ENCODE peak calls at places on chromosomes 13 and 19, in eight cellular contexts. One of them, this sample, is unnamed.
A peak's percentile ranks its signal among the peaks of the same experiment; 100 is the strongest.

GRCh38 chr19:49157445-49158224 is at the start of gene TRPM4:
- DNase-seq in foreskin fibroblast: peak; percentile 88
- DNase-seq in effector CD4-positive, alpha-beta T cell: no peak
- DNase-seq in heart right ventricle: peak; percentile 97
- DNase-seq in amniotic epithelial cell: peak; percentile 57
- DNase-seq in progenitor cell of endocrine pancreas: peak; percentile 89
- DNase-seq in stimulated activated CD4-positive, alpha-beta T cell treated with anti-CD3 and anti-CD28 coated beads, Interleukin-12 subunit alpha, Interleukin-12 subunit beta, amount 100 ng/mL, for 24 hours: no peak
- DNase-seq in ureter: peak; percentile 96
- DNase-seq in this sample: peak; percentile 73

GRCh38 chr13:93450226-93450625 is 223.6 kb downstream of the GPC6 start:
- DNase-seq in effector CD4-positive, alpha-beta T cell: no peak
- DNase-seq in stimulated activated CD4-positive, alpha-beta T cell treated with anti-CD3 and anti-CD28 coated beads, Interleukin-12 subunit alpha, Interleukin-12 subunit beta, amount 100 ng/mL, for 24 hours: no peak
- DNase-seq in heart right ventricle: no peak
- DNase-seq in progenitor cell of endocrine pancreas: no peak
- DNase-seq in ureter: no peak
- DNase-seq in amniotic epithelial cell: peak; percentile 88
- DNase-seq in foreskin fibroblast: peak; percentile 52
- DNase-seq in this sample: peak; percentile 77

GRCh38 chr13:66462187-66462586 is 767.9 kb downstream of the PCDH9 start:
- DNase-seq in progenitor cell of endocrine pancreas: no peak
- DNase-seq in effector CD4-positive, alpha-beta T cell: no peak
- DNase-seq in foreskin fibroblast: no peak
- DNase-seq in ureter: no peak
- DNase-seq in heart right ventricle: no peak
- DNase-seq in stimulated activated CD4-positive, alpha-beta T cell treated with anti-CD3 and anti-CD28 coated beads, Interleukin-12 subunit alpha, Interleukin-12 subunit beta, amount 100 ng/mL, for 24 hours: no peak
- DNase-seq in amniotic epithelial cell: no peak
- DNase-seq in this sample: no peak

GRCh38 chr13:40550130-40550529 is 116.3 kb downstream of the FOXO1 start:
- DNase-seq in ureter: no peak
- DNase-seq in heart right ventricle: no peak
- DNase-seq in amniotic epithelial cell: peak; percentile 80
- DNase-seq in progenitor cell of endocrine pancreas: no peak
- DNase-seq in stimulated activated CD4-positive, alpha-beta T cell treated with anti-CD3 and anti-CD28 coated beads, Interleukin-12 subunit alpha, Interleukin-12 subunit beta, amount 100 ng/mL, for 24 hours: no peak
- DNase-seq in foreskin fibroblast: peak; percentile 63
- DNase-seq in effector CD4-positive, alpha-beta T cell: no peak
- DNase-seq in this sample: peak; percentile 49

GRCh38 chr19:52734340-52734892 is 428 bp downstream of the ZNF611 start:
- DNase-seq in stimulated activated CD4-positive, alpha-beta T cell treated with anti-CD3 and anti-CD28 coated beads, Interleukin-12 subunit alpha, Interleukin-12 subunit beta, amount 100 ng/mL, for 24 hours: no peak
- DNase-seq in effector CD4-positive, alpha-beta T cell: no peak
- DNase-seq in progenitor cell of endocrine pancreas: no peak
- DNase-seq in heart right ventricle: no peak
- DNase-seq in amniotic epithelial cell: no peak
- DNase-seq in ureter: peak; percentile 45
- DNase-seq in foreskin fibroblast: peak; percentile 39
- DNase-seq in this sample: no peak

GRCh38 chr19:4908781-4909171 is 525 bp upstream of the UHRF1 start:
- DNase-seq in heart right ventricle: no peak
- DNase-seq in stimulated activated CD4-positive, alpha-beta T cell treated with anti-CD3 and anti-CD28 coated beads, Interleukin-12 subunit alpha, Interleukin-12 subunit beta, amount 100 ng/mL, for 24 hours: no peak
- DNase-seq in ureter: no peak
- DNase-seq in effector CD4-positive, alpha-beta T cell: no peak
- DNase-seq in amniotic epithelial cell: no peak
- DNase-seq in progenitor cell of endocrine pancreas: no peak
- DNase-seq in foreskin fibroblast: no peak
- DNase-seq in this sample: no peak

GRCh38 chr13:40485611-40486517 is 180.6 kb downstream of the FOXO1 start:
- DNase-seq in effector CD4-positive, alpha-beta T cell: peak; percentile 69
- DNase-seq in heart right ventricle: no peak
- DNase-seq in amniotic epithelial cell: no peak
- DNase-seq in progenitor cell of endocrine pancreas: no peak
- DNase-seq in stimulated activated CD4-positive, alpha-beta T cell treated with anti-CD3 and anti-CD28 coated beads, Interleukin-12 subunit alpha, Interleukin-12 subunit beta, amount 100 ng/mL, for 24 hours: no peak
- DNase-seq in foreskin fibroblast: no peak
- DNase-seq in ureter: no peak
- DNase-seq in this sample: no peak

GRCh38 chr13:92074658-92075057 is 676.2 kb downstream of the GPC5 start:
- DNase-seq in stimulated activated CD4-positive, alpha-beta T cell treated with anti-CD3 and anti-CD28 coated beads, Interleukin-12 subunit alpha, Interleukin-12 subunit beta, amount 100 ng/mL, for 24 hours: no peak
- DNase-seq in foreskin fibroblast: no peak
- DNase-seq in ureter: no peak
- DNase-seq in amniotic epithelial cell: peak; percentile 12
- DNase-seq in effector CD4-positive, alpha-beta T cell: no peak
- DNase-seq in progenitor cell of endocrine pancreas: no peak
- DNase-seq in heart right ventricle: no peak
- DNase-seq in this sample: no peak

GRCh38 chr13:99005609-99006008 is 27.7 kb upstream of the DOCK9 start:
- DNase-seq in foreskin fibroblast: no peak
- DNase-seq in effector CD4-positive, alpha-beta T cell: no peak
- DNase-seq in progenitor cell of endocrine pancreas: no peak
- DNase-seq in ureter: no peak
- DNase-seq in stimulated activated CD4-positive, alpha-beta T cell treated with anti-CD3 and anti-CD28 coated beads, Interleukin-12 subunit alpha, Interleukin-12 subunit beta, amount 100 ng/mL, for 24 hours: no peak
- DNase-seq in amniotic epithelial cell: peak; percentile 35
- DNase-seq in heart right ventricle: no peak
- DNase-seq in this sample: peak; percentile 57

GRCh38 chr13:105465745-105466144 is 1069.7 kb downstream of the EFNB2 start:
- DNase-seq in stimulated activated CD4-positive, alpha-beta T cell treated with anti-CD3 and anti-CD28 coated beads, Interleukin-12 subunit alpha, Interleukin-12 subunit beta, amount 100 ng/mL, for 24 hours: no peak
- DNase-seq in ureter: no peak
- DNase-seq in heart right ventricle: no peak
- DNase-seq in progenitor cell of endocrine pancreas: no peak
- DNase-seq in amniotic epithelial cell: no peak
- DNase-seq in effector CD4-positive, alpha-beta T cell: no peak
- DNase-seq in foreskin fibroblast: no peak
- DNase-seq in this sample: no peak

GRCh38 chr19:3670796-3671679 is 29.2 kb downstream of the PIP5K1C start:
- DNase-seq in effector CD4-positive, alpha-beta T cell: no peak
- DNase-seq in foreskin fibroblast: peak; percentile 89
- DNase-seq in ureter: peak; percentile 81
- DNase-seq in heart right ventricle: peak; percentile 93
- DNase-seq in progenitor cell of endocrine pancreas: no peak
- DNase-seq in stimulated activated CD4-positive, alpha-beta T cell treated with anti-CD3 and anti-CD28 coated beads, Interleukin-12 subunit alpha, Interleukin-12 subunit beta, amount 100 ng/mL, for 24 hours: no peak
- DNase-seq in amniotic epithelial cell: peak; percentile 86
- DNase-seq in this sample: peak; percentile 80

GRCh38 chr19:47813995-47814328 is 7.8 kb upstream of the CRX start:
- DNase-seq in stimulated activated CD4-positive, alpha-beta T cell treated with anti-CD3 and anti-CD28 coated beads, Interleukin-12 subunit alpha, Interleukin-12 subunit beta, amount 100 ng/mL, for 24 hours: no peak
- DNase-seq in progenitor cell of endocrine pancreas: no peak
- DNase-seq in effector CD4-positive, alpha-beta T cell: no peak
- DNase-seq in ureter: no peak
- DNase-seq in heart right ventricle: no peak
- DNase-seq in amniotic epithelial cell: no peak
- DNase-seq in foreskin fibroblast: no peak
- DNase-seq in this sample: no peak

GRCh38 chr19:13153627-13154240 is 3.5 kb downstream of the IER2 start:
- DNase-seq in progenitor cell of endocrine pancreas: peak; percentile 23
- DNase-seq in effector CD4-positive, alpha-beta T cell: peak; percentile 12
- DNase-seq in foreskin fibroblast: peak; percentile 68
- DNase-seq in amniotic epithelial cell: peak; percentile 40
- DNase-seq in stimulated activated CD4-positive, alpha-beta T cell treated with anti-CD3 and anti-CD28 coated beads, Interleukin-12 subunit alpha, Interleukin-12 subunit beta, amount 100 ng/mL, for 24 hours: no peak
- DNase-seq in heart right ventricle: no peak
- DNase-seq in ureter: no peak
- DNase-seq in this sample: peak; percentile 34

GRCh38 chr19:38975214-38975860 is at the start of gene FBXO17:
- DNase-seq in effector CD4-positive, alpha-beta T cell: no peak
- DNase-seq in foreskin fibroblast: peak; percentile 83
- DNase-seq in ureter: peak; percentile 52
- DNase-seq in heart right ventricle: peak; percentile 26
- DNase-seq in amniotic epithelial cell: no peak
- DNase-seq in stimulated activated CD4-positive, alpha-beta T cell treated with anti-CD3 and anti-CD28 coated beads, Interleukin-12 subunit alpha, Interleukin-12 subunit beta, amount 100 ng/mL, for 24 hours: no peak
- DNase-seq in progenitor cell of endocrine pancreas: peak; percentile 29
- DNase-seq in this sample: peak; percentile 64

GRCh38 chr13:44159633-44160279 is 213.9 kb upstream of the SERP2 start:
- DNase-seq in effector CD4-positive, alpha-beta T cell: no peak
- DNase-seq in ureter: no peak
- DNase-seq in heart right ventricle: no peak
- DNase-seq in amniotic epithelial cell: no peak
- DNase-seq in progenitor cell of endocrine pancreas: no peak
- DNase-seq in stimulated activated CD4-positive, alpha-beta T cell treated with anti-CD3 and anti-CD28 coated beads, Interleukin-12 subunit alpha, Interleukin-12 subunit beta, amount 100 ng/mL, for 24 hours: no peak
- DNase-seq in foreskin fibroblast: peak; percentile 31
- DNase-seq in this sample: no peak

GRCh38 chr13:48233886-48234488 is 981 bp downstream of the ITM2B start:
- DNase-seq in effector CD4-positive, alpha-beta T cell: no peak
- DNase-seq in foreskin fibroblast: peak; percentile 58
- DNase-seq in stimulated activated CD4-positive, alpha-beta T cell treated with anti-CD3 and anti-CD28 coated beads, Interleukin-12 subunit alpha, Interleukin-12 subunit beta, amount 100 ng/mL, for 24 hours: no peak
- DNase-seq in heart right ventricle: no peak
- DNase-seq in progenitor cell of endocrine pancreas: no peak
- DNase-seq in amniotic epithelial cell: peak; percentile 56
- DNase-seq in ureter: no peak
- DNase-seq in this sample: peak; percentile 79

GRCh38 chr19:55319786-55320185 is 5.4 kb downstream of the TMEM150B start:
- DNase-seq in effector CD4-positive, alpha-beta T cell: no peak
- DNase-seq in amniotic epithelial cell: peak; percentile 38
- DNase-seq in stimulated activated CD4-positive, alpha-beta T cell treated with anti-CD3 and anti-CD28 coated beads, Interleukin-12 subunit alpha, Interleukin-12 subunit beta, amount 100 ng/mL, for 24 hours: no peak
- DNase-seq in progenitor cell of endocrine pancreas: peak; percentile 67
- DNase-seq in heart right ventricle: peak; percentile 44
- DNase-seq in foreskin fibroblast: peak; percentile 61
- DNase-seq in ureter: no peak
- DNase-seq in this sample: peak; percentile 28

GRCh38 chr13:44768775-44769578 is 192.8 kb upstream of the TSC22D1 start:
- DNase-seq in effector CD4-positive, alpha-beta T cell: no peak
- DNase-seq in progenitor cell of endocrine pancreas: no peak
- DNase-seq in amniotic epithelial cell: no peak
- DNase-seq in stimulated activated CD4-positive, alpha-beta T cell treated with anti-CD3 and anti-CD28 coated beads, Interleukin-12 subunit alpha, Interleukin-12 subunit beta, amount 100 ng/mL, for 24 hours: no peak
- DNase-seq in ureter: no peak
- DNase-seq in heart right ventricle: no peak
- DNase-seq in foreskin fibroblast: no peak
- DNase-seq in this sample: no peak

GRCh38 chr13:41075034-41075433 is 13.7 kb downstream of the WBP4 start:
- DNase-seq in amniotic epithelial cell: peak; percentile 38
- DNase-seq in stimulated activated CD4-positive, alpha-beta T cell treated with anti-CD3 and anti-CD28 coated beads, Interleukin-12 subunit alpha, Interleukin-12 subunit beta, amount 100 ng/mL, for 24 hours: no peak
- DNase-seq in heart right ventricle: no peak
- DNase-seq in effector CD4-positive, alpha-beta T cell: peak; percentile 37
- DNase-seq in progenitor cell of endocrine pancreas: no peak
- DNase-seq in foreskin fibroblast: peak; percentile 67
- DNase-seq in ureter: no peak
- DNase-seq in this sample: peak; percentile 66

GRCh38 chr19:39514840-39515550 is at the start of gene SELENOV:
- DNase-seq in ureter: no peak
- DNase-seq in effector CD4-positive, alpha-beta T cell: no peak
- DNase-seq in progenitor cell of endocrine pancreas: peak; percentile 60
- DNase-seq in heart right ventricle: no peak
- DNase-seq in amniotic epithelial cell: no peak
- DNase-seq in stimulated activated CD4-positive, alpha-beta T cell treated with anti-CD3 and anti-CD28 coated beads, Interleukin-12 subunit alpha, Interleukin-12 subunit beta, amount 100 ng/mL, for 24 hours: no peak
- DNase-seq in foreskin fibroblast: peak; percentile 19
- DNase-seq in this sample: no peak

GRCh38 chr13:75771818-75772217 is 135.7 kb downstream of the LMO7 start:
- DNase-seq in ureter: no peak
- DNase-seq in amniotic epithelial cell: peak; percentile 87
- DNase-seq in heart right ventricle: no peak
- DNase-seq in foreskin fibroblast: peak; percentile 83
- DNase-seq in progenitor cell of endocrine pancreas: no peak
- DNase-seq in stimulated activated CD4-positive, alpha-beta T cell treated with anti-CD3 and anti-CD28 coated beads, Interleukin-12 subunit alpha, Interleukin-12 subunit beta, amount 100 ng/mL, for 24 hours: no peak
- DNase-seq in effector CD4-positive, alpha-beta T cell: no peak
- DNase-seq in this sample: peak; percentile 71

GRCh38 chr19:42422576-42423461 is 4.4 kb downstream of the LIPE start:
- DNase-seq in progenitor cell of endocrine pancreas: peak; percentile 36
- DNase-seq in amniotic epithelial cell: no peak
- DNase-seq in foreskin fibroblast: peak; percentile 68
- DNase-seq in ureter: no peak
- DNase-seq in stimulated activated CD4-positive, alpha-beta T cell treated with anti-CD3 and anti-CD28 coated beads, Interleukin-12 subunit alpha, Interleukin-12 subunit beta, amount 100 ng/mL, for 24 hours: no peak
- DNase-seq in heart right ventricle: peak; percentile 49
- DNase-seq in effector CD4-positive, alpha-beta T cell: peak; percentile 44
- DNase-seq in this sample: no peak

GRCh38 chr19:35074426-35075201 is 33.1 kb downstream of the HPN start:
- DNase-seq in ureter: no peak
- DNase-seq in effector CD4-positive, alpha-beta T cell: no peak
- DNase-seq in amniotic epithelial cell: no peak
- DNase-seq in progenitor cell of endocrine pancreas: no peak
- DNase-seq in stimulated activated CD4-positive, alpha-beta T cell treated with anti-CD3 and anti-CD28 coated beads, Interleukin-12 subunit alpha, Interleukin-12 subunit beta, amount 100 ng/mL, for 24 hours: no peak
- DNase-seq in foreskin fibroblast: no peak
- DNase-seq in heart right ventricle: no peak
- DNase-seq in this sample: no peak

GRCh38 chr13:29758591-29759114 is 91.8 kb downstream of the UBL3 start:
- DNase-seq in heart right ventricle: no peak
- DNase-seq in foreskin fibroblast: no peak
- DNase-seq in effector CD4-positive, alpha-beta T cell: peak; percentile 27
- DNase-seq in stimulated activated CD4-positive, alpha-beta T cell treated with anti-CD3 and anti-CD28 coated beads, Interleukin-12 subunit alpha, Interleukin-12 subunit beta, amount 100 ng/mL, for 24 hours: peak; percentile 33
- DNase-seq in progenitor cell of endocrine pancreas: no peak
- DNase-seq in amniotic epithelial cell: peak; percentile 40
- DNase-seq in ureter: no peak
- DNase-seq in this sample: peak; percentile 23

GRCh38 chr13:76677047-76677446 is 209.2 kb downstream of the KCTD12 start:
- DNase-seq in foreskin fibroblast: peak; percentile 72
- DNase-seq in heart right ventricle: peak; percentile 75
- DNase-seq in amniotic epithelial cell: peak; percentile 28
- DNase-seq in effector CD4-positive, alpha-beta T cell: no peak
- DNase-seq in ureter: no peak
- DNase-seq in progenitor cell of endocrine pancreas: no peak
- DNase-seq in stimulated activated CD4-positive, alpha-beta T cell treated with anti-CD3 and anti-CD28 coated beads, Interleukin-12 subunit alpha, Interleukin-12 subunit beta, amount 100 ng/mL, for 24 hours: no peak
- DNase-seq in this sample: no peak